ENCODE peak calls at places on chromosomes 5 and 9, in five cellular contexts. B is GM10248; Q is lower lobe of right lung; A is progenitor cell of endocrine pancreas; W is CD4-positive, alpha-beta T cell. N is an unnamed sample.

GRCh38 chr5:142499591-142500384 is 175.0 kb upstream of the SPRY4 start:
- DNase-seq in B (no peak), Q (no peak), A (no peak), W (no peak), N (no peak)

GRCh38 chr9:18331808-18332209 is 142.1 kb upstream of the ADAMTSL1 start:
- DNase-seq in B (no peak), Q (no peak), A (no peak), W (no peak), N (no peak)

GRCh38 chr5:58094031-58094430 is 365.9 kb downstream of the PLK2 start:
- DNase-seq in B (no peak), Q (no peak), A (no peak), W (no peak), N (no peak)

GRCh38 chr9:79577969-79578723 is 6.4 kb downstream of the TLE4 start:
- DNase-seq in B (no peak), Q (no peak), A (no peak), W (no peak), N (no peak)

GRCh38 chr5:10904862-10905432 is 143.9 kb upstream of the DAP start:
- DNase-seq in B (no peak), Q (no peak), A (no peak), W (no peak), N (no peak)

GRCh38 chr5:95859327-95860060 is 37.0 kb upstream of the GLRX start:
- DNase-seq in B (no peak), Q (no peak), A (no peak), W (no peak), N (no peak)

GRCh38 chr5:126031989-126032716 is 391.1 kb upstream of the GRAMD2B start:
- DNase-seq in B (no peak), Q (no peak), A (no peak), W (no peak), N (no peak)

GRCh38 chr9:6584881-6585597 is 60.5 kb downstream of the GLDC start:
- DNase-seq in B (no peak), Q (no peak), A (no peak), W (no peak), N (no peak)

GRCh38 chr9:98807811-98808195 is 333 bp downstream of the GALNT12 start:
- DNase-seq in B (no peak), Q (no peak), A (no peak), W (no peak), N (no peak)

GRCh38 chr5:45089870-45090269 is 281.1 kb downstream of the MRPS30 start:
- DNase-seq in B (no peak), Q (no peak), A (no peak), W (no peak), N (no peak)

DNA sequence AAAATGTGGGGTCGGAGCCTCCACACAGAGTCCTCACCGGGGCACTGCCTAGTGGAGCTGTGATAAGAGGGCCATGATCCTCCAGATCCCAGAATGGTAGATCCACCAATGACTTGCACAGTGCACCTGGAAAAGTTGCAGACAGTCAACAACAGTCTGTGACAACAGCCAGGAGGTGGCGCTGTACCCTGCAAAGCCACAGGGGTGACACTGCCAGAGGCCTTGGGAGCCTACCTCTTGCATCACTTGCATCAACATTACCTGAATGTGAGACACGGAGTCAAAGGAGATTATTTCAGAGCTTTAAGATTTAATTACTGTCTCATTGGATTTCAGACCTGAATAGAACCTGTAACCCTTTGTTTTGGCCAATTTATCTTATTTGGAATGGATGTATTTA is 614.1 kb upstream of the CDH9 start:
- DNase-seq in B (no peak), Q (no peak), A (no peak), W (no peak), N (no peak)
- TF ChIP-seq CTCF in B (no peak), Q (no peak), A (no peak), W (no peak), N (no peak)

GRCh38 chr5:122415030-122415429 is 103.0 kb downstream of the SNCAIP start:
- DNase-seq in B (no peak), Q (no peak), A (peak; percentile 12), W (no peak), N (no peak)
- TF ChIP-seq CTCF in B (no peak), Q (no peak), A (no peak), W (no peak), N (no peak)

GRCh38 chr5:148458036-148458888 is 74.5 kb downstream of the FBXO38 start:
- DNase-seq in B (no peak), Q (no peak), A (no peak), W (no peak), N (no peak)

GRCh38 chr5:148454576-148454975 is 70.8 kb downstream of the FBXO38 start:
- DNase-seq in B (no peak), Q (no peak), A (no peak), W (no peak), N (no peak)

GRCh38 chr5:148455055-148455675 is 71.4 kb downstream of the FBXO38 start:
- DNase-seq in B (no peak), Q (no peak), A (no peak), W (no peak), N (no peak)

GRCh38 chr5:148459669-148460068 is 75.9 kb downstream of the FBXO38 start:
- DNase-seq in B (no peak), Q (no peak), A (no peak), W (no peak), N (no peak)

DNA sequence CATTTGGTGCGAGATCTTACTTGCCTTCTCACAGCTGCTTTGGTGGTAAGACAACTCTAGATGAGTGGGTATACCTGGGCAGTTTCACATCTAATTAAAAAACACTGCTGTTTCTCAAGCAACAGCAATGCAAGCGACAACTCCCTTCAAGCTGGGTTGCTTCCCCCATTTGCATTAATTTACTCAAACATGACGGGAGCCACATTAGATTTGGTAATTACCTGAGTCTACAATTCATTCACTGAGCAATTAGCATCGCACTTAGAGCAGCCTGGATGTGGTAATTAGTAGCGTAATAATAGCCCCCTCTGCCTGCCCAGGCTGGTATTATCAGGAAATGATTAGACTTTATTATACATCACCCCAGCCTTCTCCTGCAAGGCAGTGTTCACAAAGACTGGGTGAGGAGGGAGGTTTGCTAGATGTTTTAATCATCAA is 73.4 kb downstream of the FBXO38 start:
- DNase-seq in B (no peak), Q (no peak), A (no peak), W (no peak), N (peak; percentile 12)
- TF ChIP-seq CTCF in B (peak; percentile 36), Q (peak; percentile 20), A (peak; percentile 45), W (peak; percentile 33), N (no peak)

GRCh38 chr5:113807384-113808053 is 294.0 kb downstream of the YTHDC2 start:
- DNase-seq in B (no peak), Q (no peak), A (no peak), W (no peak), N (no peak)

GRCh38 chr5:113804943-113805342 is 291.4 kb downstream of the YTHDC2 start:
- DNase-seq in B (no peak), Q (no peak), A (no peak), W (no peak), N (no peak)

GRCh38 chr5:113806823-113807222 is 293.3 kb downstream of the YTHDC2 start:
- DNase-seq in B (no peak), Q (no peak), A (no peak), W (no peak), N (no peak)

GRCh38 chr5:113806250-113806649 is 292.8 kb downstream of the YTHDC2 start:
- DNase-seq in B (no peak), Q (no peak), A (no peak), W (no peak), N (no peak)

DNA sequence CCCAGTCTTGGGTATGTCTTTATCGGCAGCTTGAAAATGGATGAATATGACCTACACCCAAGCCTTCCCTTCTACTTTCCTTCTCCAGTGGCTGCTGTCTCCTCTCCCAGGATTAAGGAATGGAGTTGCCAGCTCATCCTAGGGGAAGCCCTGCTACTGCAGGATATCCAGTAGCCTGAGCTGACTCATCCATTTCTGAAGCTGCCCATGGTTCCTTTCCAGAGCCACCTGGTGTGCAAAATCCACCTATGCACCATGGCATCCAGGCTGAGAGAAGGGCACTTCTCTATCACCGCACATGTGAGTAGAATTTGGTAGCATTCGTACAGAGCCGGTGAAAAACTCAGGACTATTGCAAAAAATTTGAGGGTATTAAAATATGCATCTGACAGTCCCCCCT is 290.8 kb downstream of the YTHDC2 start:
- DNase-seq in B (no peak), Q (no peak), A (no peak), W (no peak), N (no peak)
- TF ChIP-seq CTCF in B (no peak), Q (no peak), A (no peak), W (no peak), N (no peak)

DNA sequence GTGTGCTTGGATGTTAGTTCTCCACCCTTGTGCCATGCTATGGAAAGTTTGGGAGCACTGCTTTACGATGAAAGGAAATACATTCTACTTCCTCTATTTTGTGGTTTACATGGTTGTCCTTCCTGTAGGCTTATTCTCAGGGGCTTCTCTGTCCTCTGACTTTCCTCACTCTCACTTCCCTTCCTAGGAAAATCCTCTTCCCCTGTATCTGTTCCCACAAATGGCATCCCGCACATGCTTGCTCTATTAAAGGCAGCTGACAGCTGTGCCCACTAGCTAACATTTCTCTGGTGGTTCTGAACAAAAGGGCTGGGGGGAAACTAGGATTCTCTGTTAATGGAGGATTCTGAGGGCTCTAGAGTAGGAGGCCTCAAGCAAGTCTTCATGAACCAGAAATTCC is 52.4 kb downstream of the FAM170A start:
- DNase-seq in B (no peak), Q (no peak), A (no peak), W (no peak), N (no peak)
- TF ChIP-seq CTCF in B (no peak), Q (no peak), A (no peak), W (no peak), N (no peak)

GRCh38 chr5:139038618-139039305 is 159.4 kb downstream of the SIL1 start:
- DNase-seq in B (no peak), Q (no peak), A (no peak), W (no peak), N (no peak)
- TF ChIP-seq CTCF in B (no peak), Q (no peak), A (peak; percentile 35), W (no peak), N (no peak)